ENCODE peak calls at places on chromosomes 12 and 14, in nine cellular contexts. S is small intestine; E is activated CD4-positive, alpha-beta T cell treated with anti-CD3 and anti-CD28 coated beads, Interleukin-2, amount 50 U/mL, for 24 hours; U is occipital lobe; L is chondrocyte; Z is ovary; V is activated CD4-positive, CD25-positive, alpha-beta regulatory T cell treated with anti-CD3 and anti-CD28 coated beads, Interleukin-2, amount 50 U/mL, for 72 hours; T is OCI-M1; H is T-helper 1 cell. F is an unnamed sample.

GRCh38 chr14:92185559-92185958 is 63.8 kb downstream of the CPSF2 start:
- DNase-seq in S (no peak), E (no peak), U (no peak), L (no peak), Z (no peak), V (no peak), T (no peak), H (no peak), F (no peak)

GRCh38 chr14:68261092-68261842 is 441.7 kb downstream of the RAD51B start:
- DNase-seq in S (no peak), E (no peak), U (no peak), L (no peak), Z (no peak), V (no peak), T (no peak), H (no peak), F (no peak)

GRCh38 chr14:79199217-79199616 is 1012.1 kb downstream of the DIO2 start:
- DNase-seq in S (no peak), E (no peak), U (no peak), L (no peak), Z (no peak), V (no peak), T (no peak), H (no peak), F (no peak)

GRCh38 chr12:18631339-18631738 is 106.5 kb downstream of the PLCZ1 start:
- DNase-seq in S (no peak), E (no peak), U (no peak), L (no peak), Z (no peak), V (no peak), T (no peak), H (no peak), F (no peak)

GRCh38 chr12:117068492-117068891 is 30.7 kb downstream of the TESC start:
- DNase-seq in S (no peak), E (no peak), U (no peak), L (no peak), Z (no peak), V (no peak), T (no peak), H (no peak), F (no peak)

GRCh38 chr12:27571463-27571862 is 47.5 kb downstream of the PPFIBP1 start:
- DNase-seq in S (no peak), E (no peak), U (no peak), L (no peak), Z (no peak), V (no peak), T (no peak), H (no peak), F (no peak)

GRCh38 chr14:61652526-61653262 is 42.6 kb upstream of the HIF1A start:
- DNase-seq in S (no peak), E (no peak), U (no peak), L (no peak), Z (no peak), V (no peak), T (no peak), H (no peak), F (no peak)

GRCh38 chr12:30908389-30909087 is 18.0 kb upstream of the TSPAN11 start:
- DNase-seq in S (no peak), E (no peak), U (no peak), L (no peak), Z (no peak), V (no peak), T (no peak), H (no peak), F (no peak)

GRCh38 chr12:3130053-3130805 is 53.0 kb downstream of the TSPAN9 start:
- DNase-seq in S (no peak), E (no peak), U (no peak), L (peak; percentile 51), Z (no peak), V (no peak), T (no peak), H (no peak), F (no peak)

GRCh38 chr12:56630180-56630632 is at the start of gene BAZ2A:
- DNase-seq in S (peak; percentile 84), E (peak; percentile 61), U (peak; percentile 88), L (peak; percentile 97), Z (peak; percentile 90), V (peak; percentile 80), T (peak; percentile 91), H (peak; percentile 85), F (peak; percentile 79)

GRCh38 chr12:50442178-50442908 is 41.7 kb downstream of the LARP4 start:
- DNase-seq in S (no peak), E (no peak), U (no peak), L (no peak), Z (no peak), V (no peak), T (no peak), H (peak; percentile 32), F (no peak)

GRCh38 chr14:21528381-21529348 is 2.5 kb upstream of the SALL2 start:
- DNase-seq in S (no peak), E (no peak), U (no peak), L (no peak), Z (no peak), V (no peak), T (peak; percentile 66), H (no peak), F (no peak)

GRCh38 chr14:68637106-68638021 is 155.5 kb downstream of the ZFP36L1 start:
- DNase-seq in S (no peak), E (no peak), U (no peak), L (no peak), Z (no peak), V (no peak), T (no peak), H (no peak), F (no peak)

GRCh38 chr14:29906256-29906885 is 21.3 kb downstream of the PRKD1 start:
- DNase-seq in S (no peak), E (no peak), U (no peak), L (no peak), Z (no peak), V (no peak), T (no peak), H (no peak), F (no peak)

GRCh38 chr14:36750244-36750643 is 88.6 kb downstream of the PAX9 start:
- DNase-seq in S (no peak), E (no peak), U (no peak), L (no peak), Z (no peak), V (no peak), T (no peak), H (no peak), F (no peak)

GRCh38 chr14:94158239-94158888 is 15.8 kb upstream of the PPP4R4 start:
- DNase-seq in S (no peak), E (no peak), U (no peak), L (no peak), Z (no peak), V (no peak), T (no peak), H (peak; percentile 61), F (peak; percentile 49)

GRCh38 chr14:87305345-87305744 is 687.6 kb downstream of the GALC start:
- DNase-seq in S (no peak), E (no peak), U (no peak), L (no peak), Z (no peak), V (no peak), T (no peak), H (no peak), F (no peak)

GRCh38 chr14:95500201-95500681 is 16.2 kb downstream of the SYNE3 start:
- DNase-seq in S (peak; percentile 91), E (no peak), U (peak; percentile 51), L (no peak), Z (no peak), V (no peak), T (no peak), H (no peak), F (no peak)

GRCh38 chr14:66746316-66747006 is 238.5 kb downstream of the GPHN start:
- DNase-seq in S (peak; percentile 21), E (no peak), U (no peak), L (no peak), Z (no peak), V (no peak), T (peak; percentile 24), H (peak; percentile 17), F (no peak)

GRCh38 chr14:97253756-97254155 is 456.6 kb downstream of the VRK1 start:
- DNase-seq in S (no peak), E (no peak), U (no peak), L (no peak), Z (no peak), V (no peak), T (peak; percentile 62), H (no peak), F (no peak)

GRCh38 chr12:25730489-25731349 is 177.6 kb upstream of the LMNTD1 start:
- DNase-seq in S (no peak), E (no peak), U (no peak), L (no peak), Z (no peak), V (no peak), T (peak; percentile 88), H (no peak), F (no peak)

GRCh38 chr14:92783813-92784431 is 10.2 kb upstream of the GOLGA5 start:
- DNase-seq in S (peak; percentile 73), E (no peak), U (no peak), L (no peak), Z (no peak), V (no peak), T (peak; percentile 75), H (peak; percentile 63), F (peak; percentile 32)

GRCh38 chr12:25759752-25760151 is 198.7 kb upstream of the RASSF8 start:
- DNase-seq in S (no peak), E (no peak), U (no peak), L (no peak), Z (no peak), V (no peak), T (no peak), H (no peak), F (no peak)

GRCh38 chr12:76220980-76221379 is 127.2 kb downstream of the BBS10 start:
- DNase-seq in S (no peak), E (no peak), U (no peak), L (no peak), Z (no peak), V (no peak), T (no peak), H (no peak), F (no peak)

GRCh38 chr12:122836027-122836921 is 1.0 kb downstream of the HIP1R start:
- DNase-seq in S (peak; percentile 89), E (no peak), U (no peak), L (no peak), Z (no peak), V (no peak), T (peak; percentile 89), H (peak; percentile 68), F (peak; percentile 69)

GRCh38 chr14:96727490-96727889 is 69.7 kb upstream of the VRK1 start:
- DNase-seq in S (no peak), E (no peak), U (no peak), L (no peak), Z (no peak), V (no peak), T (no peak), H (no peak), F (no peak)

GRCh38 chr14:52399886-52400599 is 85.9 kb downstream of the PTGER2 start:
- DNase-seq in S (no peak), E (no peak), U (no peak), L (no peak), Z (no peak), V (no peak), T (no peak), H (no peak), F (no peak)

GRCh38 chr12:105229446-105229845 is 6.5 kb downstream of the APPL2 start:
- DNase-seq in S (peak; percentile 81), E (no peak), U (no peak), L (no peak), Z (no peak), V (no peak), T (no peak), H (no peak), F (no peak)

GRCh38 chr14:35196571-35196970 is 74.2 kb downstream of the PRORP start:
- DNase-seq in S (peak; percentile 42), E (no peak), U (no peak), L (no peak), Z (no peak), V (no peak), T (no peak), H (no peak), F (no peak)

GRCh38 chr12:87280356-87280755 is 748.8 kb downstream of the C12orf50 start:
- DNase-seq in S (no peak), E (no peak), U (no peak), L (no peak), Z (no peak), V (no peak), T (peak; percentile 29), H (no peak), F (no peak)

GRCh38 chr14:87628129-87628528 is 364.9 kb downstream of the GALC start:
- DNase-seq in S (peak; percentile 2), E (no peak), U (no peak), L (no peak), Z (no peak), V (no peak), T (peak; percentile 39), H (no peak), F (no peak)

F was measured in T-cell.